ENCODE peak calls at places on chromosomes 5 and 9, in five cellular contexts. O is HAP-1, W is psoas muscle, D is H1, K is HFF-Myc. J is an unnamed sample.

GRCh38 chr5:157197088-157197487 is 16.4 kb downstream of the ITK start:
- DNase-seq in O (no peak), W (no peak), D (no peak), K (no peak), J (no peak)

GRCh38 chr9:129584136-129584535 is 36.8 kb downstream of the C9orf50 start:
- DNase-seq in O (peak; percentile 74), W (peak; percentile 51), D (peak; percentile 71), K (peak; percentile 80), J (peak; percentile 50)

GRCh38 chr5:116789522-116789921 is 214.9 kb upstream of the SEMA6A start:
- DNase-seq in O (no peak), W (no peak), D (no peak), K (no peak), J (no peak)

GRCh38 chr5:172646716-172647285 is 5.7 kb downstream of the NEURL1B start:
- DNase-seq in O (no peak), W (no peak), D (no peak), K (no peak), J (peak; percentile 47)

GRCh38 chr5:12570688-12571087 is 666.4 kb upstream of the CTNND2 start:
- DNase-seq in O (no peak), W (no peak), D (no peak), K (no peak), J (no peak)

GRCh38 chr5:179793470-179794139 is at the start of gene LTC4S:
- DNase-seq in O (no peak), W (peak; percentile 80), D (no peak), K (no peak), J (peak; percentile 85)

GRCh38 chr9:135067091-135067710 is 20.3 kb upstream of the OLFM1 start:
- DNase-seq in O (no peak), W (no peak), D (no peak), K (no peak), J (no peak)

GRCh38 chr5:159833088-159833487 is 83.2 kb upstream of the ADRA1B start:
- DNase-seq in O (no peak), W (no peak), D (no peak), K (no peak), J (no peak)

GRCh38 chr5:53963958-53964357 is 346.4 kb downstream of the ARL15 start:
- DNase-seq in O (no peak), W (no peak), D (no peak), K (no peak), J (no peak)

GRCh38 chr9:107242073-107243063 is 40.7 kb upstream of the RAD23B start:
- DNase-seq in O (peak; percentile 74), W (no peak), D (no peak), K (no peak), J (no peak)

GRCh38 chr9:78132688-78133033 is 101.0 kb upstream of the GNAQ start:
- DNase-seq in O (no peak), W (no peak), D (no peak), K (no peak), J (no peak)

GRCh38 chr5:179342577-179342976 is 2.7 kb downstream of the ADAMTS2 start:
- DNase-seq in O (no peak), W (peak; percentile 33), D (no peak), K (no peak), J (no peak)

GRCh38 chr9:16499866-16500265 is 370.6 kb downstream of the BNC2 start:
- DNase-seq in O (no peak), W (no peak), D (no peak), K (no peak), J (no peak)

GRCh38 chr5:93756372-93756771 is 15.0 kb upstream of the POU5F2 start:
- DNase-seq in O (no peak), W (no peak), D (no peak), K (no peak), J (no peak)

GRCh38 chr5:122183098-122183794 is 53.9 kb downstream of the ZNF474 start:
- DNase-seq in O (peak; percentile 72), W (peak; percentile 73), D (no peak), K (no peak), J (peak; percentile 75)

GRCh38 chr9:93184439-93185221 is 691 bp downstream of the WNK2 start:
- DNase-seq in O (no peak), W (no peak), D (peak; percentile 70), K (no peak), J (no peak)

GRCh38 chr9:115262952-115263351 is 145.0 kb upstream of the TNC start:
- DNase-seq in O (no peak), W (no peak), D (no peak), K (no peak), J (no peak)

GRCh38 chr9:89387970-89388867 is 69.9 kb downstream of the SECISBP2 start:
- DNase-seq in O (no peak), W (peak; percentile 76), D (no peak), K (no peak), J (peak; percentile 48)

GRCh38 chr9:38685535-38685934 is 34.4 kb downstream of the FAM240B start:
- DNase-seq in O (peak; percentile 87), W (no peak), D (no peak), K (no peak), J (no peak)

GRCh38 chr5:41176952-41177351 is 36.4 kb downstream of the C6 start:
- DNase-seq in O (no peak), W (no peak), D (no peak), K (no peak), J (no peak)

GRCh38 chr9:106287108-106287631 is 575.8 kb upstream of the ZNF462 start:
- DNase-seq in O (peak; percentile 84), W (no peak), D (no peak), K (no peak), J (no peak)

GRCh38 chr9:14323969-14324366 is 10.0 kb upstream of the NFIB start:
- DNase-seq in O (no peak), W (no peak), D (no peak), K (no peak), J (no peak)

GRCh38 chr5:14671414-14671813 is 6.9 kb downstream of the OTULIN start:
- DNase-seq in O (no peak), W (no peak), D (no peak), K (no peak), J (no peak)

GRCh38 chr5:174281855-174282254 is 236.3 kb downstream of the NSG2 start:
- DNase-seq in O (no peak), W (no peak), D (no peak), K (no peak), J (no peak)

GRCh38 chr5:93196986-93197385 is 384.0 kb downstream of the NR2F1-AS1 start:
- DNase-seq in O (no peak), W (no peak), D (no peak), K (no peak), J (no peak)

GRCh38 chr9:95810133-95810532 is 65.4 kb upstream of the ERCC6L2 start:
- DNase-seq in O (no peak), W (no peak), D (no peak), K (no peak), J (no peak)

GRCh38 chr5:50595199-50595598 is 71.2 kb upstream of the PARP8 start:
- DNase-seq in O (no peak), W (no peak), D (no peak), K (peak; percentile 69), J (no peak)

GRCh38 chr5:112709416-112709815 is 28.3 kb upstream of the APC start:
- DNase-seq in O (no peak), W (no peak), D (no peak), K (no peak), J (no peak)

GRCh38 chr5:112710896-112711295 is 26.8 kb upstream of the APC start:
- DNase-seq in O (no peak), W (no peak), D (no peak), K (no peak), J (no peak)

GRCh38 chr5:112707187-112708179 is 30.2 kb upstream of the APC start:
- DNase-seq in O (peak; percentile 99), W (peak; percentile 97), D (peak; percentile 92), K (peak; percentile 98), J (peak; percentile 97)

GRCh38 chr5:112703866-112704820 is 33.5 kb upstream of the APC start:
- DNase-seq in O (no peak), W (no peak), D (no peak), K (no peak), J (peak; percentile 39)

GRCh38 chr5:112706446-112707016 is 31.2 kb upstream of the APC start:
- DNase-seq in O (no peak), W (no peak), D (no peak), K (no peak), J (no peak)
- H3K4me3 ChIP-seq in O (no peak overlapping the region), W (peak overlapping the region; percentile 93), D (no peak overlapping the region), K (peak overlapping the region; percentile 68), J (peak overlapping the region; percentile 96)

GRCh38 chr9:110520120-110520701 is 59.3 kb downstream of the SVEP1 start:
- DNase-seq in O (no peak), W (no peak), D (no peak), K (no peak), J (no peak)
- H3K4me3 ChIP-seq in O (no peak overlapping the region), W (no peak overlapping the region), D (no peak overlapping the region), K (no peak overlapping the region), J (no peak overlapping the region)

GRCh38 chr5:97400537-97400936 is 217.5 kb upstream of the RIOK2 start:
- DNase-seq in O (peak; percentile 65), W (no peak), D (no peak), K (no peak), J (no peak)
- H3K4me3 ChIP-seq in O (no peak overlapping the region), W (no peak overlapping the region), D (no peak overlapping the region), K (no peak overlapping the region), J (no peak overlapping the region)

DNA sequence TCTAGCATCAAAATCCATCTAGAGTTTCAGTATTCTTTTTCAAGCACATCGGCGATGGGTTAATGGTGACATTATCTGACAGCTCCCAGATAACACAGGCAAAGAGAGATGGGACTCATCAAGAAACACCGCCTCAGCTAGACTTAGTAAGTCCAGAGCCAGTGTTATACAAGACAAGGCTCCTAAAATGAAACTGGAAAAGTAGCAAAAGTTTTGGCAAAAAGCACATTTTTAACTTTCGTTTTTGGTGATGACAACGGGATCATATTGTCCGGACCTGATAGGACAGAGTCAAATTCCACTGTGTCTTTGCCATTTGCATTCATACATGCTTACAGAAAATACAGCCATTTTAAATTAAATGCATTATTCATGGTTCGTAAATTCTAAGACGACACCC is 152.0 kb downstream of the CRB2 start:
- DNase-seq in O (no peak), W (no peak), D (no peak), K (no peak), J (no peak)
- H3K4me3 ChIP-seq in O (no peak overlapping the region), W (no peak overlapping the region), D (no peak overlapping the region), K (no peak overlapping the region), J (peak overlapping the region; percentile 22)

J was measured in left ventricle myocardium inferior.